ENCODE peak calls at places on chromosomes 6 and 20, in five cellular contexts. F, X, Q, R and G are unnamed samples.

GRCh38 chr6:100269189-100269588 is 195.5 kb downstream of the SIM1 start:
- DNase-seq in R (peak; percentile 77), Q (peak; percentile 53), F (no peak), X (no peak), G (no peak)

GRCh38 chr20:59664389-59665055 is 60.2 kb downstream of the PHACTR3 start:
- DNase-seq in X (no peak), F (no peak), R (no peak), Q (no peak), G (no peak)

GRCh38 chr20:54221996-54222890 is 14.4 kb downstream of the PFDN4 start:
- DNase-seq in Q (no peak), F (no peak), X (no peak), R (no peak), G (no peak)

GRCh38 chr6:21750479-21751018 is 157.0 kb downstream of the SOX4 start:
- DNase-seq in F (no peak), X (no peak), R (no peak), Q (no peak), G (no peak)

GRCh38 chr6:151629791-151630190 is 136.0 kb downstream of the CCDC170 start:
- DNase-seq in X (no peak), Q (peak; percentile 53), R (no peak), F (no peak), G (no peak)

GRCh38 chr6:126112171-126112632 is 125.9 kb downstream of the TRMT11 start:
- DNase-seq in Q (peak; percentile 73), F (peak; percentile 28), X (no peak), R (peak; percentile 47), G (no peak)

GRCh38 chr6:126657556-126658129 is 317.7 kb downstream of the CENPW start:
- DNase-seq in F (peak; percentile 48), R (peak; percentile 61), Q (peak; percentile 48), X (peak; percentile 33), G (no peak)

GRCh38 chr6:115969207-115969929 is 91.3 kb downstream of the FRK start:
- DNase-seq in F (no peak), R (peak; percentile 47), X (peak; percentile 77), Q (no peak), G (no peak)

GRCh38 chr6:111712398-111712797 is 106.7 kb upstream of the TRAF3IP2 start:
- DNase-seq in R (peak; percentile 75), Q (peak; percentile 21), X (no peak), F (no peak), G (no peak)

GRCh38 chr6:34232901-34233300 is 3.8 kb upstream of the HMGA1 start:
- DNase-seq in Q (no peak), R (peak; percentile 50), F (no peak), X (no peak), G (no peak)

GRCh38 chr20:46751856-46752255 is 42.4 kb downstream of the SLC2A10 start:
- DNase-seq in F (peak; percentile 63), X (no peak), R (peak; percentile 7), Q (no peak), G (no peak)

GRCh38 chr20:10505320-10506226 is 70.5 kb downstream of the SLX4IP start:
- DNase-seq in R (peak; percentile 61), Q (peak; percentile 75), F (no peak), X (no peak), G (no peak)

GRCh38 chr6:158004696-158005095 is 23.0 kb downstream of the SYNJ2 start:
- DNase-seq in X (no peak), F (no peak), Q (no peak), R (no peak), G (peak; percentile 11)

GRCh38 chr20:62843656-62844055 is 18.0 kb downstream of the TCFL5 start:
- DNase-seq in R (no peak), Q (peak; percentile 83), F (no peak), X (no peak), G (no peak)

GRCh38 chr6:144214622-144215401 is 64.5 kb downstream of the STX11 start:
- DNase-seq in R (no peak), Q (no peak), F (no peak), X (no peak), G (no peak)

GRCh38 chr6:134230087-134230717 is 87.7 kb downstream of the SGK1 start:
- DNase-seq in X (peak; percentile 8), Q (no peak), F (no peak), R (no peak), G (peak; percentile 20)

GRCh38 chr6:116364361-116364760 is 6.4 kb upstream of the DSE start:
- DNase-seq in F (no peak), R (peak; percentile 16), X (no peak), Q (no peak), G (no peak)

GRCh38 chr6:143179096-143179495 is 118.4 kb downstream of the AIG1 start:
- DNase-seq in F (no peak), R (no peak), X (no peak), Q (no peak), G (no peak)

GRCh38 chr20:51335329-51335841 is 207.1 kb downstream of the NFATC2 start:
- DNase-seq in F (no peak), R (peak; percentile 90), X (no peak), Q (peak; percentile 95), G (no peak)

GRCh38 chr6:21355638-21356037 is 237.9 kb upstream of the SOX4 start:
- DNase-seq in X (no peak), F (no peak), Q (no peak), R (no peak), G (no peak)

GRCh38 chr6:165987483-165988305 is 180.0 kb downstream of the TBXT start:
- DNase-seq in X (peak; percentile 85), R (peak; percentile 93), Q (no peak), F (peak; percentile 64), G (peak; percentile 87)

GRCh38 chr6:116251568-116252384 is 2.1 kb downstream of the TSPYL4 start:
- DNase-seq in Q (peak; percentile 68), R (peak; percentile 92), F (no peak), X (peak; percentile 27), G (no peak)

GRCh38 chr6:106225581-106225980 is 100.0 kb downstream of the ATG5 start:
- DNase-seq in X (no peak), F (no peak), Q (no peak), R (no peak), G (no peak)

GRCh38 chr20:44548171-44548678 is 26.4 kb upstream of the SERINC3 start:
- DNase-seq in R (peak; percentile 51), X (no peak), Q (no peak), F (no peak), G (no peak)

GRCh38 chr6:87151471-87151785 is 3.9 kb upstream of the ZNF292 start:
- DNase-seq in F (no peak), X (no peak), Q (no peak), R (no peak), G (no peak)

GRCh38 chr6:116008470-116009229 is 52.0 kb downstream of the FRK start:
- DNase-seq in X (no peak), F (no peak), R (peak; percentile 76), Q (peak; percentile 54), G (no peak)

GRCh38 chr6:93219447-93219846 is 199.9 kb downstream of the EPHA7 start:
- DNase-seq in F (no peak), R (no peak), X (no peak), Q (no peak), G (no peak)

GRCh38 chr6:137698636-137699035 is 168.4 kb upstream of the TNFAIP3 start:
- DNase-seq in R (no peak), X (no peak), F (no peak), Q (no peak), G (no peak)

GRCh38 chr6:98759459-98759858 is 74.9 kb upstream of the POU3F2 start:
- DNase-seq in Q (no peak), R (no peak), X (no peak), F (no peak), G (no peak)
- TF ChIP-seq CTCF in Q (no peak), R (no peak), X (no peak), F (no peak), G (no peak)

GRCh38 chr20:33415948-33416347 is 14.6 kb upstream of the CDK5RAP1 start:
- DNase-seq in Q (peak; percentile 33), R (peak; percentile 73), F (peak; percentile 64), X (peak; percentile 67), G (peak; percentile 39)
- TF ChIP-seq CTCF in Q (peak; percentile 47), R (peak; percentile 58), F (peak; percentile 76), X (peak; percentile 68), G (peak; percentile 70)

DNA sequence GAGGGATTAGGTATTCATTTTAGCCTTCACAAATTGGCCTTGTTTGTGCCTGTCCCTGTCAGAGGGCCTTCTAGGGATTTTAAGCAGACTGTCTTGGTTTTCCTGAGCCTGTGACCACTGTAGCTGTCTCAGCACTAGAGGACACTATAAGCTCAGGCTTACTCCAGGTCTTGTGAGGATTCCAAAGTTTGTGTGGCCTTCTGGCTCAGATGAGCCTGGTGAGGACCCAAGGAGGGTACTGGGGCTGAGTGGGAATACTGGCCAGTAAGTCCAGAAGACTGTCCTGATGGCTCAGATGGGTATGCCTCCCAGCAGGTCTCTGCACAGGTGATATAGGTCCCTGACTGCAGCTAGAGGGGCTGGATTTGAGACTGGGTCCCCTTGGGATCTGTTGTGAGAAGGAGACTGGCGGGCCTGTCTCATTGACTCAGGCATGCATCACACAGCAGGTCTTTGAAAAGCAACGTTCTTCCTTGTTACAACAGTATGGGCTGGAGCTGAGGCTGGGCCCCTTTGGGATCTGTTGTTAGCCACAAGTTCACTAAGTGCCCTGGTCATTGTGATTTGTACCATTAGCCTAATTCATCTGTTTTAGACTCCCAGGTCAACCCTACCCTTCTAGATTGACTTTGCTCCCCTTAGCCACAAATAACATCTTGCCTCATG is 26.3 kb upstream of the TFB1M start:
- DNase-seq in Q (peak; percentile 25), X (peak; percentile 61), R (peak; percentile 50), F (peak; percentile 22), G (no peak)
- TF ChIP-seq CTCF in Q (peak; percentile 47), X (peak; percentile 65), R (peak; percentile 78), F (peak; percentile 69), G (no peak)

DNA sequence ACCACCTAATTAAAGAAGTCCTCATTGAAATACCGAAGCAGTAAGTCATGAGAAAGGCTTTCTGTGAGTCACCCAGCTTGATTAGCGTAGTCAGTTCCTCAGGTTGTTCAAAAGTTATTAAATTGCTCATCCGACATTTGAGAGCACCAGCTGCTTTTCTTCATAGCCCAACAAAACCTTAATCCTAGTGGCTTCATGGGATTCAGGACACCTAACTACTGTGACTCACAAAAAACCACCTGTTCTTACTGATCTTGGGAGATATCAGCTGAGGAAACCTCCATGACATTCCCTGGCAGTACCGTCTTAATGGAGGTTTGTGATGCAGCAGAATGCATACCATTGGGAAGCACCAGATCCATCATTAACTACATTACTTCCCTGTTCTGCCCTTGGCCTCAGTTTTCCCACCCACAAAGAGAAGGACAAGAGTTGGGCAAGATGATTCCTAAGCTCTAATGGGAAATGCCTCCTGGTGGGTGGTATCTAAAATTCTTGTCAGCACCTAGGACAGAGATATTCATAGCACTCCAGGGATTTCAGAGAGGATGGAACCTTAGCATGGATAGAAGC is 103.8 kb downstream of the KHDC1L start:
- DNase-seq in X (no peak), F (no peak), Q (peak; percentile 65), R (peak; percentile 52), G (no peak)
- TF ChIP-seq CTCF in X (no peak), F (no peak), Q (peak; percentile 17), R (peak; percentile 22), G (no peak)